ENCODE peak calls at places on chromosomes 11 and 22, in ten cellular contexts. P is right atrium auricular region, E is body of pancreas, R is brain microvascular endothelial cell, S is astrocyte of the spinal cord, G is fibroblast of lung, K is endothelial cell of umbilical vein, Y is HepG2, V is psoas muscle, T is GM06990. J is an unnamed sample.

GRCh38 chr11:108586600-108586999 is 7.0 kb downstream of the EXPH5 start:
- DNase-seq in T (no peak), V (no peak), E (no peak), G (no peak), K (no peak), P (no peak), Y (no peak), R (no peak), S (no peak), J (peak; percentile 87)

GRCh38 chr11:8814209-8814922 is 96.6 kb upstream of the AKIP1 start:
- DNase-seq in V (no peak), S (peak; percentile 46), Y (no peak), R (no peak), K (peak; percentile 7), T (no peak), E (no peak), P (no peak), G (peak; percentile 88), J (no peak)

GRCh38 chr11:18853086-18853720 is 61.6 kb upstream of the PTPN5 start:
- DNase-seq in E (peak; percentile 44), K (peak; percentile 17), R (peak; percentile 10), T (peak; percentile 11), V (no peak), S (peak; percentile 11), G (peak; percentile 32), P (no peak), Y (peak; percentile 36), J (peak; percentile 25)

GRCh38 chr11:9774591-9775392 is 110.9 kb downstream of the SWAP70 start:
- DNase-seq in R (peak; percentile 90), E (no peak), S (peak; percentile 84), V (no peak), G (peak; percentile 95), Y (no peak), K (peak; percentile 35), T (no peak), P (no peak), J (peak; percentile 31)

GRCh38 chr22:22464541-22465054 is 43.9 kb downstream of the ZNF280B start:
- DNase-seq in G (no peak), T (no peak), R (no peak), S (no peak), K (no peak), E (no peak), V (no peak), P (no peak), Y (no peak), J (no peak)

GRCh38 chr22:17501679-17502285 is 61.5 kb upstream of the SLC25A18 start:
- DNase-seq in G (peak; percentile 57), R (peak; percentile 63), E (peak; percentile 20), K (peak; percentile 79), V (no peak), P (no peak), S (peak; percentile 73), T (peak; percentile 29), Y (peak; percentile 63), J (peak; percentile 56)

GRCh38 chr22:35564975-35565867 is 24.6 kb downstream of the RASD2 start:
- DNase-seq in K (no peak), S (peak; percentile 69), V (no peak), Y (no peak), G (peak; percentile 80), R (peak; percentile 13), P (no peak), T (no peak), E (no peak), J (no peak)

GRCh38 chr11:120818097-120818496 is 205.8 kb upstream of the TBCEL start:
- DNase-seq in K (no peak), R (no peak), Y (peak; percentile 83), S (no peak), P (no peak), E (no peak), T (no peak), V (no peak), G (no peak), J (no peak)

GRCh38 chr11:723120-723883 is 17.3 kb downstream of the EPS8L2 start:
- DNase-seq in Y (peak; percentile 56), R (no peak), K (peak; percentile 50), E (peak; percentile 48), T (no peak), V (peak; percentile 31), G (peak; percentile 44), S (peak; percentile 63), P (no peak), J (no peak)

GRCh38 chr22:44424867-44425351 is 73.1 kb downstream of the RTL6 start:
- DNase-seq in P (no peak), E (no peak), K (no peak), V (no peak), G (no peak), T (no peak), Y (no peak), S (no peak), R (no peak), J (no peak)

GRCh38 chr22:45526768-45527360 is 24.2 kb downstream of the FBLN1 start:
- DNase-seq in K (no peak), V (peak; percentile 65), G (peak; percentile 70), Y (no peak), R (no peak), P (no peak), T (no peak), S (no peak), E (no peak), J (no peak)

GRCh38 chr22:23878219-23878618 is 16.0 kb upstream of the MIF start:
- DNase-seq in K (no peak), V (no peak), S (no peak), E (no peak), Y (no peak), R (no peak), P (no peak), T (no peak), G (no peak), J (no peak)

GRCh38 chr11:117979481-117980211 is 6.5 kb upstream of the IL10RA start:
- DNase-seq in Y (no peak), K (no peak), R (no peak), E (no peak), G (no peak), T (no peak), P (peak; percentile 57), S (no peak), V (no peak), J (no peak)

GRCh38 chr22:50622723-50623327 is 5.1 kb downstream of the ARSA start:
- DNase-seq in S (no peak), K (no peak), Y (peak; percentile 68), E (peak; percentile 95), V (no peak), T (no peak), G (no peak), R (no peak), P (no peak), J (peak; percentile 87)

GRCh38 chr11:115384236-115384635 is 120.0 kb downstream of the CADM1 start:
- DNase-seq in R (no peak), P (no peak), S (no peak), T (no peak), V (no peak), E (no peak), Y (no peak), G (peak; percentile 66), K (no peak), J (no peak)

DNA sequence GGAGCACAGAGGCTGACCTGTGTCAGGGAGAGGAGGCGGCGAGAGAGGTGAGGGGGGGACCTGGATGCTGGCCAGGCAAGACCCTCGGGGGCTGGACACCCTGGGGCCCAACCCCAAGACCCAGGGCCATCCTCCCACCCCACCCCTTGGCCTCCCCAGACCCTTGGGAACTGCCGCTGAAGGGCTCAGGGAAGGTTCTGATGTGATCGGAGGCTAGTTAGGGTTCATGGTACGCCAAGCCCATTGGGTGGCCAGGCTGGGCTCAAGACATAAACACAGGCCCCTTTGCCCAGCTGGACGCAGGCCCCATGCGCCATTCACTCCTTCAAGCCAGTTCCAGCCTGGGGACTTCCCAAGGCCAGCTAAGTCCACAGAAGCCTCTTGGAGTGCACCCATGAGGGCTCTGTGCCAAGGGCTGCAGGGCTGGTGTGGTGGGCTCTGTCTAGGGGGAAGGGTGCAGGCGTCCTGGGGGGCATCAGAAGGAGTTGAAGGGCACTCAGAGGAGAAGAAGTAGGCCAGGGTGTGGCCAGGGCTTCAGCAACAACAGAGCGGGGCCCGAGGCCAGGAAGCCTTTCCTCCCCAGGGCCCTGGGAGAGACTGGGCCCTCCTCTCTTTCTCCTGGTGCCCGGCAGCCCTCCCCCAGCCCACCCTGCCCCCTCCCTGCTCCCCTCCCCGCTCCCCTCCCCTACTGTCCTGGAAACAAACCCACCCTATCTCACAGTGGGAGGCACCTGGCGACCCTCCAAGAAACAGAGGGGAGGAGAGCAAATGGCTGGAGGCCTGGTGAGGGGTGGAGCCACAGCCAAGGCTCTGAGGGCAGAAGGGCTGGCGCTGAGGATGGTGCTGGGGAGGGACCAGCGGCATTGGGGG is 12.9 kb downstream of the TSPAN32 start:
- DNase-seq in G (peak; percentile 79), P (peak; percentile 90), E (peak; percentile 89), V (peak; percentile 71), R (peak; percentile 19), Y (no peak), K (peak; percentile 24), T (no peak), S (peak; percentile 87), J (no peak)
- H3K4me3 ChIP-seq in G (no peak overlapping the region), P (no peak overlapping the region), E (no peak overlapping the region), V (no peak overlapping the region), R (no peak overlapping the region), Y (no peak overlapping the region), K (no peak overlapping the region), T (no peak overlapping the region), S (no peak overlapping the region), J (no peak overlapping the region)

GRCh38 chr11:92527467-92527866 is 302.8 kb downstream of the FAT3 start:
- DNase-seq in T (no peak), G (peak; percentile 40), P (no peak), K (no peak), S (no peak), V (no peak), Y (no peak), R (no peak), E (no peak), J (no peak)
- TF ChIP-seq CTCF in T (no peak), G (no peak), P (no peak), K (no peak), S (no peak), V (no peak), Y (no peak), R (peak; percentile 45), E (no peak), J (no peak)

GRCh38 chr22:30421695-30422480 is 3.7 kb upstream of the MTFP1 start:
- DNase-seq in G (no peak), Y (peak; percentile 86), R (peak; percentile 54), E (no peak), K (peak; percentile 76), V (no peak), S (no peak), T (no peak), P (no peak), J (no peak)
- H3K4me3 ChIP-seq in G (peak overlapping the region; percentile 67), Y (peak overlapping the region; percentile 72), R (peak overlapping the region; percentile 10), E (no peak overlapping the region), K (no peak overlapping the region), V (peak overlapping the region; percentile 83), S (no peak overlapping the region), T (peak overlapping the region; percentile 84), P (no peak overlapping the region), J (peak overlapping the region; percentile 66)

DNA sequence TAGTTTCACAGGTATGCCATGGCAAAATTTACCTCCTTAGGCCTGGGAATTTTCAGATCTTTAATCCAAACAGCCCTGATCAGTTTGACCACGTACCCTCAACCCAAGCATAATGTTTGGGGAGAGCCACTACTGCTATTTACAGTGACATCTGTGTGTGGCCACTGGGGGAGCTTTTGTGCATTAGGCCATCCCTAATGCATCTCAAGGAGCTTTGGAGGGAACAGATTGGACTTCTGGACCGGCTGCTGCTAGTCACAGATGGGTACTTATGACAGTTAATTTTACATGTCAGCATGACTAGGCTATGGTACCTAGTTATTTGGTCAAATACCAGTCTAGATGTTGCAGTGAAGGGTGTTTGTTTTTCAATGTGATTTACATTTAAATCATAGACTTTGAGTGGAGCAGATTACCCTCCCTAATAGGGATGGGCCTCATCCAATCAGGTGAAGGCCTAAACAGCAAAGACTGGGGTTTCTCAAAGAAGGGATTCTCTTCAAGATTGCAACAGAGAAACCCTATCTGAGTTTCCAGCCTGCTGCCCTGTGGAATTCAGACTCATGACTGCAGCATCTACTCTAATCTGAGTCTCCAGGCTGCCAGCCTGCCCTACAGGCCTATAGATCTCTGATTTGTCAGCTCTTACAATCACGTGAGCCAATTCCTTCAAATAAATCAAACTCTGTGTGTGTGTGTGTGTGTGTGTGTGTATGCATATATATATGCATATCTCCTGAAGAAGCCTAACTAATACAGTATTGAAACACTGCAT is 37.9 kb upstream of the GALNT18 start:
- DNase-seq in P (no peak), R (no peak), S (no peak), E (no peak), K (no peak), T (no peak), V (no peak), G (no peak), Y (no peak), J (no peak)
- TF ChIP-seq CTCF in P (no peak), R (peak; percentile 42), S (peak; percentile 17), E (no peak), K (peak; percentile 2), T (peak; percentile 55), V (no peak), G (no peak), Y (no peak), J (peak; percentile 34)

J was measured in LNCaP clone FGC.